ENCODE peak calls at places on chromosomes 2 and 18, in five cellular contexts. N is GM06990, X is HCT116, F is fibroblast of mammary gland, Q is uterus. L is an unnamed sample.

GRCh38 chr2:95077893-95078603 is 43.6 kb downstream of the MRPS5 start:
- DNase-seq in X (no peak), N (no peak), Q (no peak), F (no peak), L (no peak)

GRCh38 chr2:238290715-238291549 is 2.5 kb upstream of the PER2 start:
- DNase-seq in F (no peak), Q (no peak), X (no peak), N (no peak), L (no peak)

GRCh38 chr2:43438858-43439655 is 156.8 kb downstream of the THADA start:
- DNase-seq in Q (no peak), N (no peak), F (peak), X (no peak), L (peak)

GRCh38 chr2:95314964-95315611 is 17.9 kb downstream of the KCNIP3 start:
- DNase-seq in F (peak), Q (no peak), X (peak), N (no peak), L (peak)

GRCh38 chr2:39216495-39217191 is 27.1 kb downstream of the CDKL4 start:
- DNase-seq in Q (no peak), F (no peak), N (no peak), X (no peak), L (no peak)

GRCh38 chr2:71685073-71685848 is 231.9 kb downstream of the DYSF start:
- DNase-seq in X (no peak), N (no peak), Q (no peak), F (no peak), L (no peak)

GRCh38 chr2:177393381-177393780 is 808 bp downstream of the AGPS start:
- DNase-seq in N (no peak), Q (no peak), F (no peak), X (no peak), L (no peak)

GRCh38 chr2:24734741-24735140 is 58.5 kb downstream of the PTRHD1 start:
- DNase-seq in Q (no peak), F (no peak), N (no peak), X (no peak), L (no peak)

GRCh38 chr2:66464930-66465637 is 30.2 kb downstream of the MEIS1 start:
- DNase-seq in Q (no peak), N (no peak), X (no peak), F (no peak), L (no peak)

GRCh38 chr2:119482481-119483394 is 41.5 kb downstream of the SCTR start:
- DNase-seq in F (no peak), Q (no peak), X (no peak), N (no peak), L (no peak)

GRCh38 chr18:42649636-42650035 is 465.8 kb downstream of the RIT2 start:
- DNase-seq in N (no peak), F (no peak), Q (no peak), X (no peak), L (no peak)

GRCh38 chr2:170817247-170817998 is 736 bp downstream of the GAD1 start:
- DNase-seq in X (no peak), F (peak), N (peak), Q (no peak), L (no peak)

GRCh38 chr2:160052524-160052923 is 9.9 kb downstream of the PLA2R1 start:
- DNase-seq in Q (no peak), F (no peak), X (no peak), N (no peak), L (no peak)

GRCh38 chr2:109726666-109727270 is 67.3 kb upstream of the RGPD5 start:
- DNase-seq in N (no peak), X (no peak), F (no peak), Q (no peak), L (no peak)

GRCh38 chr18:73004260-73004659 is 136.5 kb upstream of the NETO1 start:
- DNase-seq in X (no peak), N (no peak), F (no peak), Q (no peak), L (no peak)

GRCh38 chr2:235070063-235070706 is 118.4 kb downstream of the SH3BP4 start:
- DNase-seq in X (no peak), Q (no peak), F (no peak), N (no peak), L (no peak)

GRCh38 chr2:183996825-183997823 is 601.2 kb upstream of the ZNF804A start:
- DNase-seq in F (no peak), N (no peak), Q (no peak), X (no peak), L (no peak)

GRCh38 chr2:240384711-240385450 is 50.6 kb upstream of the GPC1 start:
- DNase-seq in Q (no peak), N (no peak), X (no peak), F (no peak), L (no peak)

GRCh38 chr2:22450831-22451230 is 934.1 kb upstream of the KLHL29 start:
- DNase-seq in F (no peak), Q (no peak), X (no peak), N (no peak), L (no peak)

GRCh38 chr2:236614566-236614965 is 44.9 kb downstream of the ACKR3 start:
- DNase-seq in N (no peak), X (no peak), Q (no peak), F (no peak), L (no peak)

GRCh38 chr2:71944183-71944550 is 203.5 kb downstream of the CYP26B1 start:
- DNase-seq in N (no peak), Q (no peak), X (no peak), F (no peak), L (no peak)

GRCh38 chr2:204436267-204436666 is 109.0 kb upstream of the PARD3B start:
- DNase-seq in F (no peak), N (no peak), Q (no peak), X (no peak), L (no peak)

GRCh38 chr2:238251331-238251730 is 11.5 kb upstream of the HES6 start:
- DNase-seq in Q (no peak), X (no peak), N (no peak), F (no peak), L (no peak)

GRCh38 chr18:78893396-78894305 is 86.0 kb upstream of the SALL3 start:
- DNase-seq in F (no peak), X (no peak), N (no peak), Q (no peak), L (no peak)

GRCh38 chr18:5508821-5509220 is 35.0 kb downstream of the EPB41L3 start:
- DNase-seq in N (no peak), X (no peak), Q (no peak), F (peak), L (no peak)

GRCh38 chr2:102483086-102483485 is 10.1 kb downstream of the SLC9A4 start:
- DNase-seq in N (no peak), X (no peak), Q (no peak), F (no peak), L (no peak)

GRCh38 chr2:43052204-43052943 is 174.0 kb downstream of the ZFP36L2 start:
- DNase-seq in N (no peak), F (no peak), X (no peak), Q (peak), L (no peak)

GRCh38 chr2:236165491-236166156 is 2.6 kb downstream of the GBX2 start:
- DNase-seq in N (no peak), F (no peak), X (no peak), Q (no peak), L (no peak)

GRCh38 chr18:55925772-55926171 is 337.8 kb upstream of the TCF4 start:
- DNase-seq in X (no peak), Q (no peak), F (peak), N (no peak), L (no peak)
- TF ChIP-seq CTCF in X (no peak), Q (no peak), F (no peak), N (no peak), L (no peak)

GRCh38 chr2:18684202-18685040 is 95.1 kb upstream of the NT5C1B start:
- DNase-seq in Q (no peak), X (no peak), N (no peak), F (peak), L (peak)

GRCh38 chr2:18690342-18690741 is 101.0 kb upstream of the NT5C1B start:
- DNase-seq in Q (no peak), N (no peak), X (peak), F (no peak), L (no peak)
- TF ChIP-seq CTCF in Q (no peak), N (peak), X (peak), F (peak), L (peak)

GRCh38 chr2:112481528-112482228 is at the start of gene TTL:
- DNase-seq in X (no peak), N (peak), Q (peak), F (peak), L (peak)
- TF ChIP-seq CTCF in X (no peak), N (no peak), Q (no peak), F (no peak), L (no peak)

DNA sequence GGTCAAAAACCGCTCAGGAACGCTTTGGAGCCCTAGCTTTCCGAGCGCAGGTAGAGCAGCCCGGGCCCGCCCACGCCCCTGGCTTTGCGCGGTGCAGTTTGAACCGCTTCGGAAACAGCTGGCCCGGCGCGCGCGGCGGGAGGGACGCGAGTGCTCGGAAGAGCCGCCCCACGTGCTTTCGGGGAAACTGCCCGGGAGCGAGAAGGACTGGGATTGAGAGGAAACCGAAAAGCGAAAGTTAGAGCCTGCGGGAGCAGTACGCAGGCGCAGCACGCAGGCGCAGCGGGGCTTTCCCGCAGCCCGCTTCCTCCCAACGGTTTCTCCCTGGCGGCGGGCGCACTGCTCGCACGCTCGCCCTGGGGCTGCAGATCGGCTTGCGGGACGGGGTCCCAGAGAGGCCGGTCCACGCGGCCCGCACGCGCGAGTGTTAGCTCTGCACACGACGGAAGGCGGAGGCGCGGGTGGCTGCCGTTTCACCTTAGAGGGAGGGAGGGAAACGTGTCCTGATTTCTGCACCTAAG is 6.3 kb upstream of the STAT1 start:
- DNase-seq in N (peak), X (peak), Q (peak), F (peak), L (peak)
- TF ChIP-seq CTCF in N (no peak), X (no peak), Q (peak), F (no peak), L (no peak)

GRCh38 chr2:176093145-176093888 is 796 bp downstream of the HOXD13 start:
- DNase-seq in X (no peak), N (no peak), F (no peak), Q (no peak), L (no peak)
- TF ChIP-seq CTCF in X (no peak), N (no peak), F (no peak), Q (no peak), L (peak)

GRCh38 chr2:75311993-75312392 is 112.7 kb upstream of the TACR1 start:
- DNase-seq in Q (no peak), X (peak), F (no peak), N (peak), L (no peak)
- TF ChIP-seq CTCF in Q (no peak), X (peak), F (no peak), N (peak), L (peak)

DNA sequence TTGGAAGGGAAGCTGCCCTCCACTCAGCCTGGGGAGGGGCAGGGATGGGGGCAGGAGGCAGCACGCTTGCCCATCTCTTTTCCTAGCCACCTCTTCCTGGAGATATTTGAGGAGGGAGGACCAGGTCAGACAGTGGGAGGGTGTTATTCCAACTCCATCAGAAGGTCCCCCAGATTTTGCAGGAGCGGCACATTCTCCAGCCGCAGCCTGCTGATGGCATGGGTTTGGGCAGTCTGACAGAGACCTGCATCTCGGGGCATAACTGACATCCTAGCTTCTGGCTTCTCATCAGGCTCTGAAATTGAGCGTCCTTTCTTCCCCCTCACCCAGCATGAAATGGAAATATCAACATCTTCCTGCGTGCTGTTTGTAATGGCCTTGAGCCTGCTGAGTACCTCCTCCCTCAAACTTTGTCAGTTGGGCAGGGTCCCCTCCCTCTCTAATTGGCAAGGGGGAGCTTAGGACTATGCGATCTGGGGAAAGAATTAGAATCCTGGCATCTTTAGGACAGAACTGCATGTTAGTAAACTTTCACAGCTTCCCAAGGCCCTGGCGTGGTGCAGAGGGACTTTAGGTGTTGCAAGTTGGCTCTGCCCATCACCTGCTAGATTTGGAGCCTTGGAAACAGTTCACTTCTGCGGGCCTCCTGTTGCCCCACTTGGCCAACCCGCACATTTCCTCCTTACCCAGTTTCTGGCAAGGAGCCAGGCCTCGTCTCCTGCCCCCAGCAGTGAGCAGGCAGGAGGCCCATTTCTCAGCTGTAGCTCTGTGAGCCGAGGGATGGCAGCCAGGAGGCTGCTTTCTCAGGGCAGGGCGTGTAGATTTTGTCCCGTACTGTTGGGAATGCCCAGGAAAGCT is 2.2 kb downstream of the ITM2C start:
- DNase-seq in Q (no peak), F (peak), N (no peak), X (no peak), L (no peak)
- TF ChIP-seq CTCF in Q (no peak), F (no peak), N (no peak), X (no peak), L (no peak)

DNA sequence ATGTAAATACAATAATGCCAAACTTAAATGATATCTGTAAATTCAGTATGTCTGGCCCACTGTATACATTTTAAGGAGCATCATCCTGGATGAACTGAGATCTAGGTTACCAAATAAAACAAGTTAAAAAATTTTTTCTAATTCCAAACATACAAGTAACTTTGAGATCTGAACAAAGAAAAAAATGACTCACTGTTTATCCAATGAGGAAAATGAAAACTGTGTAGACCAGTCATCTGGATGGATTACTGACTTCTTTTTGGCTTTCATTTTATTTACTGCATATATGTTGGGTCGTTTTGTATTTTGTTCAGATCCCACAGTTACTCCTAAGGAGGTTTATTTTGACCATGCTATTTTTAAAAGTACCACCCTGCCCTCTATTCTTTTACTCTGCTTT is 189.8 kb downstream of the RBM43 start:
- DNase-seq in X (no peak), Q (no peak), N (no peak), F (peak), L (no peak)
- TF ChIP-seq CTCF in X (no peak), Q (no peak), N (no peak), F (no peak), L (no peak)

GRCh38 chr2:122535960-122536517 is 780.6 kb downstream of the TSN start:
- DNase-seq in F (no peak), Q (no peak), X (no peak), N (no peak), L (no peak)

GRCh38 chr2:122528958-122529670 is 773.7 kb downstream of the TSN start:
- DNase-seq in Q (no peak), N (no peak), X (no peak), F (no peak), L (no peak)

GRCh38 chr2:122530812-122531211 is 775.4 kb downstream of the TSN start:
- DNase-seq in X (no peak), F (no peak), Q (no peak), N (peak), L (no peak)

GRCh38 chr2:122528061-122528460 is 772.6 kb downstream of the TSN start:
- DNase-seq in N (no peak), F (peak), X (no peak), Q (no peak), L (no peak)

GRCh38 chr2:122531803-122532344 is 776.4 kb downstream of the TSN start:
- DNase-seq in F (no peak), Q (no peak), X (no peak), N (no peak), L (no peak)
- TF ChIP-seq CTCF in F (peak), Q (no peak), X (no peak), N (peak), L (peak)

GRCh38 chr18:34120294-34120693 is 104.4 kb downstream of the NOL4 start:
- DNase-seq in N (no peak), Q (no peak), X (no peak), F (no peak), L (no peak)
- TF ChIP-seq CTCF in N (no peak), Q (no peak), X (no peak), F (no peak), L (no peak)